ENCODE peak calls at places on chromosome 1, in nine cellular contexts. T, M, C, B, K, L, A, U and H are unnamed samples.

GRCh38 chr1:162697140-162697895 is 65.1 kb downstream of the DDR2 start:
- DNase-seq in T (no peak), M (peak), C (no peak), B (no peak), K (no peak), L (no peak), A (peak), U (no peak), H (no peak)

GRCh38 chr1:212313616-212314015 is 28.4 kb downstream of the PPP2R5A start:
- DNase-seq in T (peak), M (no peak), C (no peak), B (no peak), K (no peak), L (no peak), A (no peak), U (no peak), H (no peak)

GRCh38 chr1:37449936-37450335 is 24.4 kb upstream of the ZC3H12A start:
- DNase-seq in T (no peak), M (no peak), C (no peak), B (no peak), K (no peak), L (no peak), A (no peak), U (no peak), H (no peak)

GRCh38 chr1:205313681-205314308 is 7.8 kb downstream of the NUAK2 start:
- DNase-seq in T (peak), M (peak), C (peak), B (peak), K (peak), L (peak), A (peak), U (peak), H (peak)

GRCh38 chr1:61323681-61324328 is 241.4 kb downstream of the NFIA start:
- DNase-seq in T (no peak), M (no peak), C (no peak), B (no peak), K (no peak), L (no peak), A (peak), U (no peak), H (no peak)

GRCh38 chr1:3483801-3484444 is 29.5 kb downstream of the ARHGEF16 start:
- DNase-seq in T (no peak), M (peak), C (peak), B (peak), K (peak), L (peak), A (peak), U (peak), H (no peak)

GRCh38 chr1:9907441-9907840 is 2.6 kb downstream of the CTNNBIP1 start:
- DNase-seq in T (no peak), M (no peak), C (no peak), B (no peak), K (no peak), L (no peak), A (no peak), U (no peak), H (no peak)

GRCh38 chr1:203175237-203176181 is at the start of gene MYBPH:
- DNase-seq in T (no peak), M (no peak), C (peak), B (no peak), K (no peak), L (no peak), A (no peak), U (no peak), H (no peak)

GRCh38 chr1:180026556-180026955 is 71.9 kb downstream of the CEP350 start:
- DNase-seq in T (peak), M (no peak), C (no peak), B (no peak), K (no peak), L (peak), A (peak), U (no peak), H (no peak)

GRCh38 chr1:225462714-225463574 is 35.1 kb upstream of the LBR start:
- DNase-seq in T (no peak), M (no peak), C (no peak), B (no peak), K (no peak), L (no peak), A (no peak), U (no peak), H (no peak)

GRCh38 chr1:26049531-26050254 is 3.8 kb upstream of the SLC30A2 start:
- DNase-seq in T (peak), M (peak), C (peak), B (no peak), K (no peak), L (no peak), A (no peak), U (no peak), H (no peak)

GRCh38 chr1:46244656-46245371 is 2.7 kb upstream of the RAD54L start:
- DNase-seq in T (peak), M (no peak), C (no peak), B (no peak), K (no peak), L (peak), A (peak), U (no peak), H (no peak)

GRCh38 chr1:220483700-220484099 is 44.2 kb upstream of the MARK1 start:
- DNase-seq in T (no peak), M (peak), C (no peak), B (no peak), K (no peak), L (no peak), A (no peak), U (no peak), H (no peak)

GRCh38 chr1:92749024-92749634 is 35.8 kb downstream of the EVI5 start:
- DNase-seq in T (peak), M (peak), C (no peak), B (peak), K (peak), L (peak), A (peak), U (no peak), H (no peak)

GRCh38 chr1:31906557-31906956 is 31.6 kb downstream of the PTP4A2 start:
- DNase-seq in T (no peak), M (no peak), C (no peak), B (no peak), K (no peak), L (no peak), A (no peak), U (no peak), H (no peak)

GRCh38 chr1:151611288-151611790 is 511 bp upstream of the SNX27 start:
- DNase-seq in T (peak), M (peak), C (no peak), B (no peak), K (no peak), L (no peak), A (peak), U (no peak), H (no peak)

DNA sequence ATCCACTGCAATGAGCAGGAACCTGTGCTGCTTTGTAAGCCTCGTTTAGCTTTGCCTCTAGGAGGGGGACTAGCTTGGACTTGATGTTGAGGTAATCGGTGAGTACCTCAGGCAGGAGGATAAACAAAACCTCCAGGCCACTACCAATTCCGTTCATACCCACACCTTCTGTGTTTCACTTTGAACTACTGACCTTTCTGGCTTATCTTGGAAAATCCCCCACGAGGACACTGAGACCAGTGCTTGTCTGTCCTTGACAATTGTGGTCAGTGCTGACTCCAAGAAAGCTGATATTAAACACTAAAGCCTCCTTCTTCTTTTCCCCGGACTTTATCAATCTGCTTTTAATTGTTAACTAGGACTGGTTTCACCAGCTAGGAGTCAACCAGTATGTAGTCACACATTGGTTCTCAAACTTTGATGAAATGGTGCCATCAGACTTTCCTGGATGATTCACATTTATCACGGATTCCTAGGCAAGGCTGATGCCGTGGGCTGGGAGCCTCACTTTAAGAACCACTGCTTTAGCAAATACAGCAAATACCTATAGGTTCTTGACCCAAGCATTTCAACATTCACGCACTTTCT is 52.7 kb downstream of the TGFB2 start:
- DNase-seq in T (no peak), M (peak), C (no peak), B (no peak), K (no peak), L (no peak), A (peak), U (no peak), H (no peak)
- TF ChIP-seq CTCF in T (no peak), M (no peak), C (no peak), B (no peak), K (no peak), L (no peak), A (no peak), U (no peak), H (no peak)

GRCh38 chr1:155978325-155978972 is at the start of gene ARHGEF2:
- DNase-seq in T (peak), M (peak), C (peak), B (peak), K (peak), L (peak), A (peak), U (peak), H (peak)
- TF ChIP-seq CTCF in T (peak), M (peak), C (no peak), B (no peak), K (no peak), L (peak), A (peak), U (no peak), H (no peak)

DNA sequence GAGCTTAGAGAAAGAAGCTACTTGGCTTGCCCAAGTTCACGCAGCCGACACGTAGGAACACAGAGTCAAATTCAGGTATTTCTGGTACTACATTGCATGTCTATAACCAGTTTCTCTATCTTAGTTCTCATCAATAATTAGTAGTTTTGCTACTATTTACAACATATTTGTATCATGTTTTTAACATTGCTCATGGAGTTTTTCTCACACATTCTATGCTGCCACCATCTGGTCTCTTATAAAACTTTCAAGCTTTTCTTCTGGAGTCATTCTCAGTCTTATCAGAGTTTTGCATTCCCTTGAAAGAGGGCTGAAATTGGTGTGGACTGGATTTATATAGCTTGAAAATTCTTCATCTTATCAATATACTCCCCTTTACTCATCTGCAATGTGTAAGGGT is 118.8 kb upstream of the PALMD start:
- DNase-seq in T (peak), M (peak), C (no peak), B (no peak), K (no peak), L (peak), A (peak), U (no peak), H (no peak)
- TF ChIP-seq CTCF in T (peak), M (peak), C (peak), B (no peak), K (no peak), L (no peak), A (peak), U (no peak), H (no peak)

GRCh38 chr1:53946252-53947171 is at the start of gene LRRC42:
- DNase-seq in T (no peak), M (peak), C (no peak), B (no peak), K (no peak), L (no peak), A (no peak), U (no peak), H (no peak)
- TF ChIP-seq CTCF in T (peak), M (peak), C (peak), B (no peak), K (no peak), L (peak), A (peak), U (no peak), H (no peak)

GRCh38 chr1:53562983-53563379 is 103.8 kb downstream of the DMRTB1 start:
- DNase-seq in T (no peak), M (no peak), C (no peak), B (no peak), K (no peak), L (no peak), A (no peak), U (no peak), H (peak)

GRCh38 chr1:53562256-53562982 is 103.2 kb downstream of the DMRTB1 start:
- DNase-seq in T (peak), M (no peak), C (no peak), B (peak), K (no peak), L (no peak), A (no peak), U (no peak), H (peak)

GRCh38 chr1:53560572-53561487 is 101.6 kb downstream of the DMRTB1 start:
- DNase-seq in T (peak), M (no peak), C (no peak), B (no peak), K (no peak), L (no peak), A (no peak), U (no peak), H (peak)

GRCh38 chr1:53559854-53560571 is 100.8 kb downstream of the DMRTB1 start:
- DNase-seq in T (no peak), M (no peak), C (no peak), B (peak), K (no peak), L (no peak), A (no peak), U (no peak), H (peak)

GRCh38 chr1:53561488-53562115 is 102.4 kb downstream of the DMRTB1 start:
- DNase-seq in T (no peak), M (no peak), C (no peak), B (peak), K (no peak), L (no peak), A (no peak), U (no peak), H (peak)
- TF ChIP-seq CTCF in T (no peak), M (no peak), C (no peak), B (no peak), K (no peak), L (no peak), A (no peak), U (no peak), H (no peak)

GRCh38 chr1:161482610-161483009 is 22.6 kb upstream of the FCGR2A start:
- DNase-seq in T (peak), M (no peak), C (no peak), B (no peak), K (no peak), L (no peak), A (peak), U (no peak), H (no peak)

GRCh38 chr1:161484613-161485012 is 20.6 kb upstream of the FCGR2A start:
- DNase-seq in T (no peak), M (no peak), C (no peak), B (no peak), K (no peak), L (no peak), A (no peak), U (no peak), H (no peak)

GRCh38 chr1:161481624-161482392 is 23.4 kb upstream of the FCGR2A start:
- DNase-seq in T (no peak), M (no peak), C (no peak), B (no peak), K (no peak), L (no peak), A (peak), U (no peak), H (no peak)

GRCh38 chr1:161480381-161481035 is 24.7 kb upstream of the FCGR2A start:
- DNase-seq in T (no peak), M (no peak), C (no peak), B (no peak), K (no peak), L (no peak), A (peak), U (no peak), H (no peak)

DNA sequence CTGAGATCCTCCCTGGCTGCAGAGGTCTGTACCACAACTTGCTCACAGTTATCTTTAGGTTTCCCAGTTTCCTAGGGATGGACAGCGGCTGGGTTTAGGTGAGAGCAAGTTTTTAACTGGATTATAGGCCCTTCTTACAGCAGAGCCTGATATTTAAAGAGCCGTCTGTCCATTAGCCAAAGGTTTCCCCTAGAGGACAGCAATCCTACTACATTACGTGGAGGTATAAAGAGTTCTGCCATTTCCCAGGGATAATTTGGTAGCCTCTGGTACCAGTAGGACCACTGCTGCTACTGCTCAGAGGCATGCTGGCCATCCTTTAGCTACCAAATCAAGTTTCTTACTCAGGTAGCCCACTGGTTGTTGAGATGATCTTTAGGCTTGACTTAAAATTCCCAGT is 21.9 kb upstream of the FCGR2A start:
- DNase-seq in T (no peak), M (no peak), C (no peak), B (no peak), K (no peak), L (no peak), A (no peak), U (no peak), H (no peak)
- TF ChIP-seq CTCF in T (no peak), M (no peak), C (no peak), B (no peak), K (no peak), L (no peak), A (no peak), U (peak), H (no peak)